ENCODE peak calls at places on chromosomes 3 and 15, in five cellular contexts. Q, B, Y, I and F are unnamed samples.

GRCh38 chr15:60399931-60400330 is 2.1 kb upstream of the ANXA2 start:
- DNase-seq in Q (no peak), B (peak), Y (no peak), I (peak), F (no peak)

GRCh38 chr15:86624261-86625036 is 544.8 kb downstream of the AGBL1 start:
- DNase-seq in Q (peak), B (peak), Y (peak), I (peak), F (peak)

GRCh38 chr15:100972975-100973350 is 53.8 kb downstream of the LRRK1 start:
- DNase-seq in Q (peak), B (no peak), Y (no peak), I (no peak), F (no peak)

GRCh38 chr3:13106308-13106970 is 33.2 kb upstream of the IQSEC1 start:
- DNase-seq in Q (no peak), B (no peak), Y (no peak), I (no peak), F (no peak)

GRCh38 chr3:50486219-50486888 is 17.1 kb downstream of the CACNA2D2 start:
- DNase-seq in Q (no peak), B (peak), Y (no peak), I (no peak), F (no peak)

GRCh38 chr3:57943525-57944312 is 64.5 kb upstream of the FLNB start:
- DNase-seq in Q (no peak), B (no peak), Y (no peak), I (no peak), F (no peak)

GRCh38 chr3:61154788-61155187 is 96.5 kb downstream of the FHIT start:
- DNase-seq in Q (no peak), B (no peak), Y (no peak), I (no peak), F (no peak)

GRCh38 chr3:99901200-99901926 is 83.7 kb downstream of the CMSS1 start:
- DNase-seq in Q (no peak), B (peak), Y (no peak), I (peak), F (no peak)

GRCh38 chr3:193829781-193830180 is 236.8 kb downstream of the OPA1 start:
- DNase-seq in Q (peak), B (peak), Y (no peak), I (peak), F (no peak)

GRCh38 chr15:73338606-73339388 is 30.0 kb downstream of the HCN4 start:
- DNase-seq in Q (no peak), B (no peak), Y (no peak), I (no peak), F (no peak)

GRCh38 chr3:177597325-177598109 is 400.2 kb upstream of the TBL1XR1 start:
- DNase-seq in Q (no peak), B (peak), Y (no peak), I (peak), F (no peak)

GRCh38 chr15:64630403-64631107 is 144.8 kb downstream of the RBPMS2 start:
- DNase-seq in Q (peak), B (peak), Y (no peak), I (peak), F (no peak)

GRCh38 chr3:50572158-50572557 is 2.8 kb downstream of the HEMK1 start:
- DNase-seq in Q (peak), B (peak), Y (no peak), I (peak), F (peak)

GRCh38 chr3:14039149-14039548 is 85.5 kb downstream of the CHCHD4 start:
- DNase-seq in Q (no peak), B (no peak), Y (no peak), I (no peak), F (no peak)

GRCh38 chr15:76235186-76235826 is 76.0 kb downstream of the ETFA start:
- DNase-seq in Q (peak), B (peak), Y (no peak), I (peak), F (no peak)

DNA sequence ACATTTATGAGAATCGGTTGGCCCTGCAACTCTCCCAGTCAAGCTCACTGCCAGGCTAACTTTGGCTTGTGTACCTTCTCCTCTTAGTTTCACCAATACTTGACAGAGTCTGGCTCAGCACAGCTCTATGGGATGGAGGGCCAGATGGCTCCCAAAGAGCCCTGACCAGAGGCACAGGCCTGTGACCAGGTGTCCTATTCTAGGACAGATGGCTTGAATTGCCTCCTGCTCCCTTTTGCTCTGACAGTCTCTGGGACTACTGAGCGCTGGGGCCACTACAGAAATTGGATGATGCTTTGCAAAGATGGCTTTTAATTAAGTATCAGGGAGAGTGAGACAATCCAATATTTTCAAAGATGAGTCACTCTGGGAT is 10.3 kb upstream of the ARID3B start:
- DNase-seq in Q (no peak), B (no peak), Y (no peak), I (no peak), F (no peak)
- H3K4ac ChIP-seq in Q (peak), B (peak), Y (no peak), I (peak), F (no peak)

GRCh38 chr3:41162541-41162940 is 36.8 kb upstream of the CTNNB1 start:
- DNase-seq in Q (no peak), B (no peak), Y (no peak), I (no peak), F (no peak)
- H3K18ac ChIP-seq in Q (no peak), B (no peak), Y (no peak), I (no peak), F (no peak)

DNA sequence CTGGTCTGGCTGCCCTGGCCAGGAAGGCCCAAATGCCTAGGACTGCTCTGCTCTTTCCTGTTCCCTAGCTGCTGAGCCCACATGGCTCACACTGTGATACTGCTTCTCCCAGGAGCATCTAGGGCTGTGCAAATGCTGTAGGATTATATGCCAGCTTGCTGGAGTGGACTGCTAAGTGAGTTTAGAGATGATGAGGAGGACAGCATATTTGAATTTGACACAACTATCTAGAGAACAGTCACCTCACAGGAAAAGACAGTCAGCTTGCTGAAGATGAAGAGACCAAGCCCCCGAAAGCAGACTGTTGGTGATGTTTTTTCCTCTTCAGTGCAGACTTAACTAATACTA is 39.2 kb downstream of the CLEC3B start:
- DNase-seq in Q (no peak), B (no peak), Y (no peak), I (no peak), F (no peak)
- H3K4ac ChIP-seq in Q (no peak), B (peak), Y (no peak), I (no peak), F (no peak)

GRCh38 chr3:127816783-127817182 is 5.5 kb downstream of the MGLL start:
- DNase-seq in Q (no peak), B (no peak), Y (no peak), I (peak), F (no peak)

GRCh38 chr3:127817331-127817821 is 4.9 kb downstream of the MGLL start:
- DNase-seq in Q (peak), B (peak), Y (no peak), I (peak), F (no peak)

GRCh38 chr3:127815001-127815400 is 7.3 kb downstream of the MGLL start:
- DNase-seq in Q (no peak), B (peak), Y (no peak), I (no peak), F (no peak)

GRCh38 chr3:127814325-127814781 is 8.0 kb downstream of the MGLL start:
- DNase-seq in Q (no peak), B (no peak), Y (no peak), I (no peak), F (no peak)

GRCh38 chr3:127815641-127816605 is 6.4 kb downstream of the MGLL start:
- DNase-seq in Q (no peak), B (no peak), Y (no peak), I (peak), F (no peak)
- H3K18ac ChIP-seq in Q (no peak), B (no peak), Y (no peak), I (no peak), F (peak)

DNA sequence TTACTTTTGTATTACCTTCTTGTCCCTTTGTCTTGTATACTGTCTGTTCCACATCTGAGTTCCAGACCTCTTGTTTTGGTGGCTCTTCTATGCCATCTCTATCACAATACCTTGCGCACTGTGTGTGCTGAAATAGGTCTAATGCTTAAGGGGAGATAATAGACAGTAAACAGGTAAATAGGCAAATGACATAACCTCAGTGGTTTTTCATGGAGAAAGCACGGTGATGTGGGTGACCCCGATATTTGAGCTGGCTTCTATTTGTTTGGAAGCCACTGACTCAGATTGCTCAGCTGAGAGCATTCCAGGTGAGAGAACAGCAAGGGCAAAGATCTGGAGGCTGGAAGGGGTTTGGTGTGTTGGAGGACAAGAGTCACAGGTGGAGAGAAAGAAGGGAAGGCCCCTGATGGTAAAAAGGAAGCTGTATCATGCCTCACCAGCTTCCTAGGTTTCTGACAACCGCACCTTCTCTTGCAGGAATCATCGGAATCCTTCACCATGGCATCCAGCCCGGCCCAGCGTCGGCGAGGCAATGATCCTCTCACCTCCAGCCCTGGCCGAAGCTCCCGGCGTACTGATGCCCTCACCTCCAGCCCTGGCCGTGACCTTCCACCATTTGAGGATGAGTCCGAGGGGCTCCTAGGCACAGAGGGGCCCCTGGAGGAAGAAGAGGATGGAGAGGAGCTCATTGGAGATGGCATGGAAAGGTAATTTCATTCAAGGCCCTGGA is 795 bp downstream of the MCM2 start:
- DNase-seq in Q (peak), B (no peak), Y (no peak), I (peak), F (no peak)
- H3K4ac ChIP-seq in Q (no peak), B (peak), Y (peak), I (no peak), F (no peak)